ENCODE peak calls at places on chromosomes 12 and 14, in eight cellular contexts. P, B, R, A, O, C, U and W are unnamed samples.

GRCh38 chr12:67758119-67758873 is 109.8 kb downstream of the DYRK2 start:
- DNase-seq in A (no peak), C (no peak), U (no peak), B (no peak), R (no peak), O (no peak), P (no peak), W (no peak)

GRCh38 chr12:100539209-100539608 is 34.3 kb upstream of the GAS2L3 start:
- DNase-seq in B (no peak), C (no peak), U (no peak), A (no peak), O (no peak), P (peak), R (no peak), W (peak)

GRCh38 chr12:115511971-115512370 is 765.5 kb downstream of the MED13L start:
- DNase-seq in R (no peak), U (no peak), B (no peak), C (no peak), P (peak), O (no peak), A (no peak), W (no peak)

GRCh38 chr14:104794099-104794498 is 1.4 kb downstream of the AKT1 start:
- DNase-seq in A (no peak), R (no peak), B (peak), O (peak), U (no peak), P (no peak), C (peak), W (peak)

GRCh38 chr14:23186913-23187654 is 3.6 kb upstream of the SLC7A8 start:
- DNase-seq in B (no peak), A (no peak), C (peak), O (peak), R (no peak), U (no peak), P (peak), W (peak)

GRCh38 chr14:83441801-83442200 is 1908.1 kb upstream of the SEL1L start:
- DNase-seq in C (no peak), U (no peak), A (no peak), O (no peak), R (no peak), B (no peak), P (no peak), W (no peak)

GRCh38 chr14:46580941-46581671 is 70.5 kb downstream of the RPL10L start:
- DNase-seq in A (no peak), R (no peak), B (no peak), O (no peak), P (peak), U (no peak), C (no peak), W (peak)

GRCh38 chr12:12872139-12872933 is 19.0 kb upstream of the GPRC5A start:
- DNase-seq in C (peak), O (no peak), P (peak), R (no peak), A (no peak), U (no peak), B (no peak), W (peak)

GRCh38 chr12:12807970-12808702 is 5.0 kb upstream of the DDX47 start:
- DNase-seq in A (no peak), P (no peak), C (no peak), R (peak), B (no peak), O (peak), U (no peak), W (no peak)

GRCh38 chr14:46198676-46199075 is 452.9 kb downstream of the RPL10L start:
- DNase-seq in R (no peak), O (no peak), A (no peak), C (no peak), P (no peak), B (no peak), U (no peak), W (no peak)

GRCh38 chr12:64221656-64222010 is 463 bp downstream of the KICS2 start:
- DNase-seq in P (peak), B (peak), O (no peak), R (no peak), C (peak), U (peak), A (peak), W (peak)

GRCh38 chr14:31205681-31206535 is 1.7 kb downstream of the HECTD1 start:
- DNase-seq in R (no peak), A (no peak), U (no peak), B (no peak), O (no peak), P (no peak), C (peak), W (peak)

GRCh38 chr12:50545213-50545612 is 40.4 kb downstream of the DIP2B start:
- DNase-seq in O (no peak), B (no peak), C (no peak), U (no peak), R (no peak), P (peak), A (no peak), W (peak)